ENCODE peak calls at places on chromosomes 3 and 15, in six cellular contexts. U is GM23248, W is PC-3, M is GM23338, L is neural progenitor cell, G is hepatocyte. V is an unnamed sample.

GRCh38 chr3:152193673-152194267 is 75.0 kb upstream of the MBNL1 start:
- DNase-seq in L (no peak), M (no peak), W (no peak), G (no peak), U (no peak), V (peak; percentile 32)

GRCh38 chr3:3629911-3630310 is 169.3 kb upstream of the LRRN1 start:
- DNase-seq in G (no peak), W (no peak), M (no peak), L (no peak), U (no peak), V (no peak)

GRCh38 chr3:42028474-42028873 is 62.7 kb upstream of the TRAK1 start:
- DNase-seq in L (no peak), W (no peak), M (no peak), U (no peak), G (no peak), V (no peak)

GRCh38 chr3:15266510-15267376 is 60.7 kb downstream of the CAPN7 start:
- DNase-seq in G (no peak), W (no peak), L (no peak), M (no peak), U (no peak), V (no peak)

GRCh38 chr3:134337511-134338200 is 36.6 kb downstream of the AMOTL2 start:
- DNase-seq in U (no peak), M (no peak), G (no peak), L (no peak), W (no peak), V (no peak)

GRCh38 chr3:130935761-130936160 is 41.9 kb downstream of the ATP2C1 start:
- DNase-seq in G (no peak), L (no peak), M (no peak), U (peak; percentile 80), W (peak; percentile 6), V (no peak)

GRCh38 chr3:134652409-134652831 is 1.6 kb upstream of the KY start:
- DNase-seq in W (no peak), L (no peak), G (no peak), M (no peak), U (peak; percentile 87), V (no peak)

GRCh38 chr3:52099006-52099405 is 42.6 kb upstream of the DUSP7 start:
- DNase-seq in M (no peak), L (no peak), W (peak; percentile 77), G (peak; percentile 60), U (peak; percentile 27), V (no peak)

GRCh38 chr3:128786434-128787020 is 60.5 kb downstream of the RAB7A start:
- DNase-seq in W (no peak), U (peak; percentile 52), L (no peak), G (no peak), M (no peak), V (no peak)

GRCh38 chr3:97957617-97958311 is 14.5 kb downstream of the RIOX2 start:
- DNase-seq in L (no peak), U (no peak), W (peak; percentile 36), G (no peak), M (no peak), V (no peak)

GRCh38 chr3:101531473-101532086 is 18.6 kb upstream of the SENP7 start:
- DNase-seq in W (no peak), M (no peak), U (no peak), G (no peak), L (no peak), V (no peak)

GRCh38 chr15:24761704-24762302 is 86.2 kb downstream of the NPAP1 start:
- DNase-seq in W (peak; percentile 17), M (peak; percentile 39), U (peak; percentile 51), G (no peak), L (no peak), V (no peak)

GRCh38 chr3:152127058-152127457 is 141.7 kb upstream of the MBNL1 start:
- DNase-seq in L (no peak), U (no peak), W (no peak), G (no peak), M (no peak), V (no peak)

DNA sequence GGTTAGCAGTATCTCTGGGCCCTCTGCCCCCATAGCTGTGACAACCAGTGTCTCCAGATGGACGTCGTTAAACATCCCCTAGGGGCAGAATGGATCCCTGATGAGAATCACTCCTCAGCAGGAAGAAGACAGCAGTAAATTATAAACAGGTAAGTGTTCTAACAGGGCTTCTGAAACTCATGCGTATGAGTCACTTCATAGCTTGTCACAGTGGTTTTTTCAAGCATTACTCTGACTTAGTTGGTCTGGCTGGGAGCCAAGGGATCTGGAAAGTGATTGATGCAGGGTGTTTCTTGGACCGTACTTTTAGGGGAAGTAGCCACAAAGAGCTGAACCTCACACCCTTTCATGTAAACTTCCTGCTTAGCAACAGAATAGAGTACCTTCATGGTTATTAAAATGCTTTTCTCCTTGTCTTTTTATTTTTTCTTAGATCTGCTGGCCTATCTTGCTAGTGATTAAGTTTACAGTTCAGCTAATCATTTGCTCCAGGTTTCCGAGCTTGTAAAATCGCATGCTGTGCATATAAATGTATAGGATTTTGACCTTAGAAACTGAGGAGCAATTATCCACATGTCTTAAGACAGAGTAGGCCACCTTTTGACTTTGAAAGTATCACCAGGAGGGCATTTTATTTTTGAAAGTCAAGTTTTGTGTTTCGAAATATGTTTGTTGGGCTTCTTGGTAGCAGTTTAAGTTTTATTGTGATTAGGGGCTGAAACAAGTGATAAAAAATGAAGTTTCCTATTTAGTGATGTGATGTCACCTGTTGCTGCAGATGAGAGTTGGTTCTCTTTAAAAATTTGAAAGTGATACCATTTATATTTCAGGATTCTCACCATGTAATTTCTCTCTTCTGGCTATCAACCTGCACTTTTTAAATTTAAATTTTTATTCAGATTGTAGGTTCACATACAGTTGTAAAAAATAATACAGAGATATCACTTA is 333.9 kb downstream of the PTPRG start:
- DNase-seq in M (peak; percentile 66), U (peak; percentile 82), W (peak; percentile 67), G (peak; percentile 88), L (no peak), V (peak; percentile 59)
- TF ChIP-seq EZH2phosphoT487 in M (no peak), U (no peak), W (no peak), G (no peak), L (no peak), V (no peak)

DNA sequence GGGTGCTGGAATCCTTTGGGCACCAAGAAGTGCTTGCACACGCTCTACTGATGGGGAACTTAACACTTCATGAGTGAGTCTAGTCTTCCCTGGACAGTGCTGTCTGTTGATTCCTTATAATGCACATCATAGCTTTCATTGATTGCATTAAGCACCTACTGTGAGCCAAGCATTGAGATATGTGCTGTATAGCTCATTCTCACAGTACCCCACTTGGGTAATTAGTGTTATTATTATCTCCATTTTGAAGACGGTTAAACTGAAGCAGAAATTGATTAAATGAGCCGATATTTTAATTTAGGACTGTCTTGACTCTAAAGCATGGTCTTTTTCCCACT is 507 bp upstream of the PDHB start:
- DNase-seq in L (no peak), U (no peak), M (no peak), W (no peak), G (no peak), V (no peak)
- H2AFZ ChIP-seq in L (no peak overlapping the region), U (peak overlapping the region; percentile 71), M (no peak overlapping the region), W (peak overlapping the region; percentile 60), G (peak overlapping the region; percentile 50), V (peak overlapping the region; percentile 87)

GRCh38 chr15:71708741-71709140 is 101.6 kb upstream of the NR2E3 start:
- DNase-seq in G (no peak), U (peak; percentile 36), L (no peak), W (no peak), M (no peak), V (no peak)

GRCh38 chr15:71709808-71710418 is 100.4 kb upstream of the NR2E3 start:
- DNase-seq in L (no peak), G (no peak), W (no peak), M (no peak), U (no peak), V (no peak)

GRCh38 chr15:71706461-71707229 is 103.7 kb upstream of the NR2E3 start:
- DNase-seq in U (no peak), L (no peak), M (no peak), W (no peak), G (no peak), V (no peak)

GRCh38 chr15:71707230-71708051 is 102.9 kb upstream of the NR2E3 start:
- DNase-seq in M (no peak), U (peak; percentile 61), G (no peak), W (no peak), L (peak; percentile 9), V (no peak)

GRCh38 chr15:71708052-71708432 is 102.3 kb upstream of the NR2E3 start:
- DNase-seq in W (no peak), U (peak; percentile 33), G (no peak), L (no peak), M (no peak), V (no peak)
- TF ChIP-seq EZH2phosphoT487 in W (no peak), U (no peak), G (no peak), L (no peak), M (no peak), V (no peak)

GRCh38 chr3:30098656-30099454 is 507.5 kb upstream of the TGFBR2 start:
- DNase-seq in G (peak; percentile 32), M (no peak), L (peak; percentile 18), W (peak; percentile 31), U (peak; percentile 81), V (no peak)
- H2AFZ ChIP-seq in G (no peak overlapping the region), M (peak overlapping the region; percentile 20), L (no peak overlapping the region), W (no peak overlapping the region), U (no peak overlapping the region), V (no peak overlapping the region)

GRCh38 chr3:13105851-13106250 is 32.6 kb upstream of the IQSEC1 start:
- DNase-seq in M (peak; percentile 36), W (peak; percentile 52), L (no peak), G (no peak), U (no peak), V (no peak)
- TF ChIP-seq EZH2phosphoT487 in M (no peak), W (no peak), L (no peak), G (no peak), U (no peak), V (no peak)

GRCh38 chr15:99556010-99556409 is 9.8 kb upstream of the MEF2A start:
- DNase-seq in W (no peak), U (no peak), G (no peak), M (no peak), L (no peak), V (peak; percentile 9)
- H2AFZ ChIP-seq in W (no peak overlapping the region), U (no peak overlapping the region), G (no peak overlapping the region), M (no peak overlapping the region), L (no peak overlapping the region), V (no peak overlapping the region)

GRCh38 chr3:71035314-71035713 is 548.2 kb downstream of the FOXP1 start:
- DNase-seq in L (no peak), W (peak; percentile 95), M (no peak), G (no peak), U (peak; percentile 23), V (no peak)

GRCh38 chr3:71035886-71036285 is 547.6 kb downstream of the FOXP1 start:
- DNase-seq in L (no peak), U (no peak), G (no peak), M (no peak), W (no peak), V (no peak)

GRCh38 chr3:71033681-71034220 is 549.8 kb downstream of the FOXP1 start:
- DNase-seq in U (no peak), M (no peak), G (no peak), W (no peak), L (no peak), V (peak; percentile 25)

DNA sequence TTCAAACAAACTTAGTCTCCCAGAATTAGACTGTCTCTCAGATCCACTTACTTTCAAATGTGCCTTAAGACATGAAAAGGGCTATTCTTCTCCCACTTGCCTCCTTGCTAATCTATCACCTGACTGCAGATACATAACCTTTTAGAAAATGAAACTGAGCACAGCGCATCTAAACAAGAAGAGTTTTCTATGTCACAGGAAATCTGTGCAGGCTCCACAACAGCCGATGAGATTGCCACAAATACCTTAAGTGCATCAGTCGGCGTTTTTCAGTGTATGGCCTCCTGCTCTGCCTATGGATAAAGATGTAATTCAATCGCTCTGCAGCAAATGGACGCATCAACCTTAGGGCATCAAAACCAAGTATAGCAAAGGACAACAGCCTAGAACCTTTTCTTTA is 544.2 kb downstream of the FOXP1 start:
- DNase-seq in U (no peak), M (no peak), G (no peak), W (no peak), L (no peak), V (no peak)
- TF ChIP-seq EZH2phosphoT487 in U (no peak), M (no peak), G (no peak), W (no peak), L (no peak), V (no peak)